ENCODE peak calls at places on chromosome 17, in four cellular contexts. R is nephron progenitor cell, G is fibroblast of villous mesenchyme, N is adipocyte. Q is an unnamed sample.

GRCh38 chr17:10624966-10625365 is 32.1 kb downstream of the MYH3 start:
- DNase-seq in G (no peak), R (no peak), N (no peak), Q (no peak)

GRCh38 chr17:80035687-80035936 is at the start of gene TBC1D16:
- DNase-seq in R (no peak), N (no peak), G (no peak), Q (no peak)

GRCh38 chr17:17749921-17750320 is 68.7 kb downstream of the RAI1 start:
- DNase-seq in N (peak; percentile 70), R (peak; percentile 74), G (peak; percentile 75), Q (peak; percentile 36)

GRCh38 chr17:8939496-8940334 is 25.8 kb downstream of the PIK3R5 start:
- DNase-seq in N (no peak), R (no peak), G (no peak), Q (no peak)

GRCh38 chr17:2649191-2649590 is 55.7 kb downstream of the PAFAH1B1 start:
- DNase-seq in G (no peak), R (no peak), N (no peak), Q (no peak)

GRCh38 chr17:15469260-15469659 is 1.8 kb upstream of the CDRT4 start:
- DNase-seq in R (no peak), N (no peak), G (no peak), Q (peak; percentile 63)

GRCh38 chr17:27488263-27488662 is 32.0 kb downstream of the KSR1 start:
- DNase-seq in R (no peak), G (no peak), N (no peak), Q (no peak)

GRCh38 chr17:37713624-37714023 is 31.2 kb downstream of the HNF1B start:
- DNase-seq in R (no peak), N (no peak), G (no peak), Q (no peak)

GRCh38 chr17:61454932-61455753 is 2.9 kb downstream of the TBX4 start:
- DNase-seq in G (peak; percentile 53), N (no peak), R (no peak), Q (no peak)

GRCh38 chr17:68349157-68349556 is 57.9 kb downstream of the ARSG start:
- DNase-seq in R (no peak), G (peak; percentile 22), N (no peak), Q (no peak)

GRCh38 chr17:28899212-28899815 is 1.8 kb upstream of the FLOT2 start:
- DNase-seq in R (no peak), G (no peak), N (no peak), Q (no peak)

GRCh38 chr17:76054112-76054476 is 18.2 kb downstream of the SRP68 start:
- DNase-seq in R (no peak), G (peak; percentile 33), N (no peak), Q (peak; percentile 75)

GRCh38 chr17:28180449-28180848 is 138.0 kb downstream of the NLK start:
- DNase-seq in G (peak; percentile 42), N (peak; percentile 58), R (no peak), Q (peak; percentile 83)

GRCh38 chr17:27475070-27475673 is 18.9 kb downstream of the KSR1 start:
- DNase-seq in N (no peak), R (no peak), G (no peak), Q (no peak)

GRCh38 chr17:76384222-76384986 is at the start of gene SPHK1:
- DNase-seq in G (peak; percentile 81), N (peak; percentile 91), R (peak; percentile 82), Q (peak; percentile 86)

GRCh38 chr17:80792373-80792781 is 199.3 kb upstream of the CHMP6 start:
- DNase-seq in G (peak; percentile 73), R (no peak), N (peak; percentile 28), Q (peak; percentile 50)

GRCh38 chr17:9269350-9270035 is 248.2 kb downstream of the NTN1 start:
- DNase-seq in N (no peak), R (no peak), G (no peak), Q (no peak)

GRCh38 chr17:81906476-81907218 is 4.6 kb downstream of the PCYT2 start:
- DNase-seq in R (no peak), N (no peak), G (no peak), Q (no peak)

GRCh38 chr17:39954876-39955275 is 7.9 kb upstream of the GSDMA start:
- DNase-seq in R (no peak), G (no peak), N (no peak), Q (no peak)